ENCODE peak calls at places on chromosomes 12 and 14, in four cellular contexts. U is GM04504, N is posterior cingulate gyrus, L is NB4. M is an unnamed sample.

GRCh38 chr12:123319273-123319672 is 45.4 kb downstream of the SBNO1 start:
- DNase-seq in U (no peak), N (no peak), L (no peak), M (no peak)

GRCh38 chr12:122327494-122328385 is 61.4 kb upstream of the VPS33A start:
- DNase-seq in U (no peak), N (no peak), L (no peak), M (no peak)

GRCh38 chr12:71503579-71504470 is 64.2 kb downstream of the LGR5 start:
- DNase-seq in U (no peak), N (no peak), L (no peak), M (no peak)

GRCh38 chr14:90522585-90523191 is 125.9 kb downstream of the CALM1 start:
- DNase-seq in U (no peak), N (no peak), L (peak; percentile 50), M (peak; percentile 70)

GRCh38 chr12:104877107-104877705 is 80.9 kb downstream of the SLC41A2 start:
- DNase-seq in U (peak; percentile 22), N (peak; percentile 33), L (peak; percentile 66), M (peak; percentile 51)

GRCh38 chr12:99916555-99916954 is 68.2 kb downstream of the ANKS1B start:
- DNase-seq in U (no peak), N (no peak), L (no peak), M (no peak)

GRCh38 chr14:101225116-101225728 is 321.7 kb upstream of the RTL1 start:
- DNase-seq in U (no peak), N (no peak), L (no peak), M (no peak)

GRCh38 chr12:119236372-119236771 is 57.6 kb downstream of the HSPB8 start:
- DNase-seq in U (no peak), N (no peak), L (no peak), M (no peak)

GRCh38 chr12:80033457-80033856 is 65.9 kb upstream of the OTOGL start:
- DNase-seq in U (peak; percentile 39), N (no peak), L (no peak), M (no peak)

GRCh38 chr14:55556929-55557623 is 22.9 kb upstream of the KTN1 start:
- DNase-seq in U (peak; percentile 82), N (peak; percentile 11), L (no peak), M (peak; percentile 99)

GRCh38 chr12:58419182-58419760 is 477.9 kb downstream of the ATP23 start:
- DNase-seq in U (no peak), N (no peak), L (no peak), M (no peak)

M was measured in ACHN.